ENCODE peak calls at places on chromosomes 16 and 17, in six cellular contexts. T is CMK, H is AG09319, I is T-helper 1 cell, K is thoracic aorta, S is RWPE2. M is an unnamed sample.

GRCh38 chr16:50400967-50401348 is 32.2 kb upstream of the BRD7 start:
- DNase-seq in T (no peak), I (no peak), H (no peak), K (no peak), S (no peak), M (no peak)

GRCh38 chr17:10018461-10018891 is 113.4 kb upstream of the RCVRN start:
- DNase-seq in I (no peak), S (no peak), H (no peak), K (no peak), T (no peak), M (peak)

GRCh38 chr17:77140878-77141767 is at the start of gene SEC14L1:
- DNase-seq in K (no peak), S (no peak), I (no peak), T (no peak), H (no peak), M (peak)

GRCh38 chr16:77299395-77299794 is 100.2 kb downstream of the SYCE1L start:
- DNase-seq in K (no peak), S (no peak), H (no peak), I (no peak), T (no peak), M (peak)

GRCh38 chr17:164536-165235 is 16.8 kb downstream of the DOC2B start:
- DNase-seq in I (no peak), H (peak), T (peak), K (no peak), S (no peak), M (peak)

GRCh38 chr16:58510776-58511628 is 4.3 kb upstream of the SETD6 start:
- DNase-seq in H (no peak), S (peak), K (no peak), I (no peak), T (no peak), M (no peak)

GRCh38 chr16:70740919-70741778 is 55.3 kb upstream of the MTSS2 start:
- DNase-seq in H (peak), S (no peak), T (no peak), I (no peak), K (no peak), M (no peak)

GRCh38 chr16:56610609-56611111 is 2.3 kb downstream of the MT2A start:
- DNase-seq in H (no peak), I (no peak), T (no peak), K (no peak), S (peak), M (peak)

GRCh38 chr17:17752822-17753448 is 71.7 kb downstream of the RAI1 start:
- DNase-seq in S (no peak), H (no peak), T (no peak), K (no peak), I (no peak), M (no peak)

GRCh38 chr16:66947302-66948033 is 12.2 kb downstream of the CES2 start:
- DNase-seq in S (no peak), I (peak), H (peak), K (no peak), T (no peak), M (peak)

GRCh38 chr16:80526418-80527061 is 14.3 kb upstream of the DYNLRB2 start:
- DNase-seq in H (peak), K (no peak), I (no peak), S (no peak), T (peak), M (peak)

GRCh38 chr17:34692932-34693331 is 113.5 kb downstream of the TMEM132E start:
- DNase-seq in K (no peak), I (no peak), S (no peak), H (no peak), T (no peak), M (no peak)

GRCh38 chr17:31830971-31831755 is 27.9 kb downstream of the COPRS start:
- DNase-seq in I (no peak), K (no peak), S (no peak), H (no peak), T (no peak), M (no peak)

GRCh38 chr16:85114909-85115567 is 2.8 kb upstream of the CIBAR2 start:
- DNase-seq in I (peak), T (no peak), S (peak), K (peak), H (peak), M (peak)

GRCh38 chr16:12819126-12820117 is 15.7 kb upstream of the CPPED1 start:
- DNase-seq in S (no peak), H (peak), T (peak), I (peak), K (no peak), M (peak)

GRCh38 chr16:89269805-89270665 is 52.5 kb downstream of the ZNF778 start:
- DNase-seq in H (no peak), T (no peak), S (no peak), K (no peak), I (no peak), M (no peak)

GRCh38 chr17:82560802-82561428 is 41.4 kb downstream of the FOXK2 start:
- DNase-seq in K (no peak), I (no peak), S (no peak), T (no peak), H (no peak), M (no peak)

GRCh38 chr17:67685351-67685750 is 32.4 kb upstream of the NOL11 start:
- DNase-seq in S (no peak), T (no peak), K (no peak), I (no peak), H (no peak), M (no peak)

GRCh38 chr17:76478730-76479514 is 11.5 kb downstream of the AANAT start:
- DNase-seq in H (no peak), I (no peak), T (no peak), K (no peak), S (no peak), M (no peak)

GRCh38 chr17:3888343-3889171 is 4.3 kb downstream of the CAMKK1 start:
- DNase-seq in T (no peak), K (peak), H (peak), S (peak), I (no peak), M (no peak)

GRCh38 chr17:15081008-15081407 is 184.1 kb downstream of the PMP22 start:
- DNase-seq in K (no peak), T (no peak), S (no peak), I (no peak), H (no peak), M (no peak)

M was measured in Karpas-422.